ENCODE peak calls at places on chromosomes 5 and 9, in eight cellular contexts. R is GM23338, I is GM06990, D is HFF-Myc, B is foreskin fibroblast, M is PC-9, P is endothelial cell, J is astrocyte of the cerebellum. W is an unnamed sample.

GRCh38 chr9:123399803-123400378 is 43.9 kb downstream of the CRB2 start:
- DNase-seq in R (peak), I (no peak), D (no peak), B (no peak), M (no peak), P (peak), J (no peak), W (peak)

GRCh38 chr9:20558609-20559016 is 63.7 kb downstream of the MLLT3 start:
- DNase-seq in R (peak), I (no peak), D (peak), B (peak), M (no peak), P (no peak), J (peak), W (no peak)

GRCh38 chr9:93319301-93319991 is 132.0 kb upstream of the FAM120A start:
- DNase-seq in R (no peak), I (no peak), D (no peak), B (no peak), M (no peak), P (no peak), J (no peak), W (no peak)

GRCh38 chr5:75558221-75558620 is 46.5 kb downstream of the POLK start:
- DNase-seq in R (no peak), I (no peak), D (no peak), B (peak), M (no peak), P (no peak), J (no peak), W (no peak)

GRCh38 chr5:151810907-151811306 is 39.2 kb downstream of the G3BP1 start:
- DNase-seq in R (no peak), I (no peak), D (no peak), B (peak), M (no peak), P (no peak), J (no peak), W (no peak)

GRCh38 chr5:75886706-75887105 is 169.5 kb upstream of the POC5 start:
- DNase-seq in R (no peak), I (no peak), D (no peak), B (no peak), M (no peak), P (no peak), J (no peak), W (no peak)

GRCh38 chr5:52544738-52545137 is 243.0 kb upstream of the ITGA1 start:
- DNase-seq in R (no peak), I (no peak), D (no peak), B (no peak), M (no peak), P (no peak), J (no peak), W (no peak)

GRCh38 chr5:6431214-6432195 is 17.2 kb upstream of the UBE2QL1 start:
- DNase-seq in R (no peak), I (no peak), D (no peak), B (no peak), M (no peak), P (no peak), J (no peak), W (no peak)

GRCh38 chr5:136028782-136029742 is at the start of gene TGFBI:
- DNase-seq in R (peak), I (no peak), D (no peak), B (peak), M (peak), P (peak), J (no peak), W (peak)

GRCh38 chr5:143135832-143136551 is 267.5 kb downstream of the NR3C1 start:
- DNase-seq in R (no peak), I (no peak), D (no peak), B (no peak), M (no peak), P (no peak), J (no peak), W (no peak)

GRCh38 chr5:73815631-73816030 is 189.6 kb downstream of the ARHGEF28 start:
- DNase-seq in R (no peak), I (no peak), D (no peak), B (peak), M (no peak), P (no peak), J (no peak), W (no peak)

GRCh38 chr5:150750469-150750868 is 8.3 kb downstream of the DCTN4 start:
- DNase-seq in R (no peak), I (no peak), D (no peak), B (no peak), M (no peak), P (no peak), J (no peak), W (no peak)

GRCh38 chr5:83104031-83104430 is 26.7 kb downstream of the XRCC4 start:
- DNase-seq in R (no peak), I (no peak), D (no peak), B (no peak), M (no peak), P (no peak), J (no peak), W (no peak)

GRCh38 chr9:14086495-14086894 is 227.4 kb downstream of the NFIB start:
- DNase-seq in R (no peak), I (no peak), D (no peak), B (no peak), M (no peak), P (no peak), J (no peak), W (no peak)

GRCh38 chr5:107997338-107997979 is 326.7 kb upstream of the EFNA5 start:
- DNase-seq in R (peak), I (no peak), D (no peak), B (no peak), M (no peak), P (no peak), J (peak), W (no peak)

GRCh38 chr5:9183306-9183705 is 362.6 kb downstream of the SEMA5A start:
- DNase-seq in R (no peak), I (no peak), D (no peak), B (no peak), M (no peak), P (no peak), J (no peak), W (no peak)

GRCh38 chr5:127930311-127930710 is 153.3 kb upstream of the SLC12A2 start:
- DNase-seq in R (no peak), I (no peak), D (no peak), B (peak), M (peak), P (no peak), J (peak), W (peak)

GRCh38 chr9:18566125-18566524 is 92.2 kb downstream of the ADAMTSL1 start:
- DNase-seq in R (no peak), I (no peak), D (no peak), B (peak), M (no peak), P (no peak), J (peak), W (no peak)

GRCh38 chr5:56233230-56233629 is at the start of gene ANKRD55:
- DNase-seq in R (no peak), I (no peak), D (no peak), B (peak), M (no peak), P (no peak), J (no peak), W (no peak)

GRCh38 chr5:69368458-69369368 is 607 bp downstream of the AK6 start:
- DNase-seq in R (peak), I (no peak), D (no peak), B (no peak), M (peak), P (peak), J (peak), W (peak)

GRCh38 chr5:163269624-163270023 is 167.8 kb upstream of the CCNG1 start:
- DNase-seq in R (peak), I (no peak), D (no peak), B (no peak), M (no peak), P (no peak), J (peak), W (no peak)

GRCh38 chr9:137487454-137488329 is 28.6 kb upstream of the NSMF start:
- DNase-seq in R (no peak), I (no peak), D (no peak), B (no peak), M (no peak), P (no peak), J (no peak), W (no peak)

GRCh38 chr9:70479880-70480291 is 65.4 kb upstream of the KLF9 start:
- DNase-seq in R (peak), I (no peak), D (no peak), B (peak), M (peak), P (no peak), J (peak), W (peak)

GRCh38 chr5:121969660-121970295 is 8.0 kb downstream of the SRFBP1 start:
- DNase-seq in R (no peak), I (no peak), D (no peak), B (peak), M (no peak), P (no peak), J (no peak), W (no peak)
- TF ChIP-seq CTCF in R (no peak), I (no peak), D (no peak), B (no peak), M (no peak), P (no peak), J (no peak), W (no peak)

DNA sequence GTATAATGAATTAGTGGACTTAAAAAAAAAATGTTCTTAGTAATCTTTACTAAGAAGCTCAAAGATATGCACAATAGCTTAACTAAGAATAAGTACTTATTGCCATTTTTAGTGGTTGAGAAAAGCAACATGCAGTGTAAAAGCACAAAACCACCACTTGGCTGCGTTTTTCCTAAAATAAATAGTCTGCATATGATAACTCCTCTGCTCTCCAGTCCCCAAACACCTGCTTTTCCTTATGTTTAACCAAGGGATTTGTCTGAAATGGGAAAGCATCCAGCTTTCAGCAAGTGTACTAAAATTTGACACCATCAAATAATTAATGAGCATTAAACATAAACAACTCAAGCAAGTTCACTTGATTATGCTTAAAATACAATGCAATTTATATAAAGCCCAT is 41.4 kb downstream of the PSIP1 start:
- DNase-seq in R (no peak), I (no peak), D (peak), B (no peak), M (no peak), P (no peak), J (no peak), W (no peak)
- TF ChIP-seq CTCF in R (no peak), I (no peak), D (no peak), B (no peak), M (no peak), P (no peak), J (no peak), W (no peak)

DNA sequence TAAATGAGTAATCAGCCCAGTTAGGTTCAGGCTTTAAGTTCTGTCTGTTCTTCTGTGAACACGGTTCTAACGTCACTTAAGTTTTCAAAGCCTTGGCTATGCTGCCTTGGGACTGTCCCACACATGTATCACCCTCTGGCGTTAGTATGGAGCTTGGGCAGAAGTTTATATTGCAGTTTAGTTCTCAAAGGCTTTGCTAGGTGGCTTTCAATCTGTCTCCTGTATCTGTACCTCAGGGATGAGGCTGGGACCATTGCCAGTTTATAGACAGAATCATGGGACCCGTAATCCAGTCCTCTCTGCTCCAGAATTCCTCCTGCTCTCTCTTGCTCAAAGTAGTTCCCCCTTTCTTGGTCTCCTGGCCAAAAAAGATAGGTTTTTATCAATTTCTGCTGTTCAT is 12.1 kb downstream of the C9orf40 start:
- DNase-seq in R (peak), I (no peak), D (no peak), B (peak), M (no peak), P (no peak), J (no peak), W (no peak)
- TF ChIP-seq CTCF in R (peak), I (peak), D (no peak), B (no peak), M (peak), P (no peak), J (no peak), W (no peak)

GRCh38 chr9:127977877-127978647 is 2.7 kb downstream of the EEIG1 start:
- DNase-seq in R (peak), I (no peak), D (no peak), B (peak), M (peak), P (no peak), J (peak), W (peak)
- TF ChIP-seq CTCF in R (no peak), I (peak), D (peak), B (no peak), M (no peak), P (no peak), J (no peak), W (no peak)

GRCh38 chr9:111167341-111167740 is 129.1 kb upstream of the LPAR1 start:
- DNase-seq in R (no peak), I (no peak), D (no peak), B (no peak), M (no peak), P (no peak), J (no peak), W (no peak)
- TF ChIP-seq CTCF in R (no peak), I (no peak), D (no peak), B (no peak), M (no peak), P (no peak), J (no peak), W (no peak)

DNA sequence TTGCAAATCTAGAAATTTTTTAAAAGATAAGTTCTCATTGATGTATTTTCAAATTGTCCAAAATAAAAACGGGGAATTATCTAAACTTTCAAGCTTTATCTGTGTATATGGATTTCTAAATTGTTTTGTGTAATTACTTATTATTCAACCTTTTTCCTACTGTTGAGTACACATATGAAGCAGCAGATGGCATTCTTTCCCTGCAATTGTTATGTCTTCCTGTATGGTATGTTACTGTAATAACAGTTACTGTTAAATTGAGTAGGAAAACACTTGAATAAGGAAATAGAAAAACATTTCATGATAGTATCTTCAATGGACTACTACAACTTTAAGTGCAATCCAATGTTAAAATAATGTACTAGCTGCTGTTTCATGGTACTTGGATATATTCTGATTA is 124.8 kb downstream of the RANBP17 start:
- DNase-seq in R (no peak), I (no peak), D (peak), B (peak), M (no peak), P (no peak), J (peak), W (no peak)
- TF ChIP-seq CTCF in R (no peak), I (no peak), D (no peak), B (no peak), M (peak), P (no peak), J (no peak), W (no peak)